ENCODE peak calls at places on chromosomes 3 and 15, in nine cellular contexts. V is foreskin fibroblast, B is AG09309, E is colonic mucosa, X is glutamatergic neuron, I is testis, K is WTC11, M is mucosa of descending colon, C is AG04450. N is an unnamed sample.

GRCh38 chr15:40249477-40250303 is 10.8 kb downstream of the PAK6 start:
- DNase-seq in M (peak), I (no peak), B (no peak), K (peak), X (no peak), E (no peak), V (peak), C (no peak), N (no peak)

GRCh38 chr3:3110299-3110630 is at the start of gene IL5RA:
- DNase-seq in X (no peak), B (no peak), E (no peak), M (no peak), C (no peak), I (no peak), V (no peak), K (no peak), N (no peak)

GRCh38 chr3:4583441-4583840 is 90.3 kb downstream of the ITPR1 start:
- DNase-seq in I (peak), M (no peak), K (no peak), V (no peak), C (peak), B (no peak), X (no peak), E (no peak), N (no peak)

GRCh38 chr3:12476238-12476897 is 7.9 kb upstream of the TSEN2 start:
- DNase-seq in E (no peak), I (no peak), C (peak), M (no peak), X (no peak), K (no peak), B (no peak), V (peak), N (no peak)

GRCh38 chr3:18758047-18758704 is 333.0 kb upstream of the SATB1 start:
- DNase-seq in V (no peak), C (no peak), B (peak), X (no peak), I (no peak), E (peak), K (no peak), M (no peak), N (peak)

GRCh38 chr3:87082806-87083440 is 92.0 kb upstream of the VGLL3 start:
- DNase-seq in V (peak), B (peak), K (no peak), X (no peak), I (peak), M (no peak), C (peak), E (peak), N (peak)

GRCh38 chr3:133927543-133928066 is 31.9 kb upstream of the RAB6B start:
- DNase-seq in X (peak), V (no peak), M (peak), B (no peak), I (peak), C (no peak), K (peak), E (peak), N (peak)

GRCh38 chr15:63488432-63488910 is 15.9 kb upstream of the USP3 start:
- DNase-seq in K (no peak), C (no peak), E (no peak), I (no peak), M (no peak), X (no peak), V (no peak), B (no peak), N (no peak)

GRCh38 chr3:119428538-119428937 is 34.9 kb downstream of the TMEM39A start:
- DNase-seq in C (no peak), B (no peak), K (peak), M (no peak), X (no peak), I (no peak), V (no peak), E (no peak), N (no peak)

GRCh38 chr15:58839485-58839884 is 68.4 kb downstream of the MINDY2 start:
- DNase-seq in V (no peak), E (no peak), X (no peak), C (no peak), I (no peak), B (no peak), K (no peak), M (no peak), N (peak)

GRCh38 chr15:93020976-93021772 is 67.8 kb downstream of the RGMA start:
- DNase-seq in M (no peak), V (no peak), I (no peak), B (no peak), K (no peak), X (no peak), C (no peak), E (no peak), N (no peak)

DNA sequence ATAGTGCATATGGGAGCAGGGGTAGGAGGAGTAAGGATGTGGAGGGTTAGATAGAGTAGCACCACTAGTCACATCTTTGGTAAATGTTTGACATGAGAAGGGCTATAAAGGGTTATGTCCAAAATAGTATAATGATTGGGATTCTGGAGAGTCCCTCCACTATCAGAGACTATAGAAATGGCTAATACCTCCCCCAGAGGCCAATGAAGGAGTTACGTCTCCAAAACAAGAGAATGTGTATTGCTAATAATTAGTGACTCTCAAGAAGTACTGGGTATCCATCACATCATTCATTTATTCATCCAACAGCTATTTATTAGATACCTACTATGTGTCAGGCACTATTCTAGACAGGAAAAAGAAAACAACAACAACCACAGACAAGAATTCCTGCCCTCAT is 203.7 kb upstream of the UMPS start:
- DNase-seq in B (no peak), K (no peak), E (no peak), I (no peak), X (no peak), M (no peak), V (no peak), C (no peak), N (no peak)
- TF ChIP-seq CTCF in B (no peak), K (no peak), E (no peak), I (no peak), X (peak), M (no peak), V (no peak), C (no peak), N (no peak)

GRCh38 chr3:189947068-189947467 is 173.6 kb downstream of the P3H2 start:
- DNase-seq in I (no peak), B (no peak), C (no peak), V (no peak), E (no peak), K (no peak), X (no peak), M (no peak), N (no peak)

GRCh38 chr3:189949580-189949979 is 171.1 kb downstream of the P3H2 start:
- DNase-seq in C (no peak), M (no peak), X (no peak), K (no peak), E (no peak), I (no peak), V (no peak), B (no peak), N (no peak)

GRCh38 chr3:189945935-189946709 is 174.6 kb downstream of the P3H2 start:
- DNase-seq in E (no peak), V (no peak), M (no peak), C (no peak), I (no peak), K (no peak), B (no peak), X (no peak), N (no peak)

GRCh38 chr3:189948724-189949045 is 172.0 kb downstream of the P3H2 start:
- DNase-seq in M (no peak), C (no peak), V (no peak), I (no peak), E (no peak), B (no peak), X (no peak), K (no peak), N (no peak)

DNA sequence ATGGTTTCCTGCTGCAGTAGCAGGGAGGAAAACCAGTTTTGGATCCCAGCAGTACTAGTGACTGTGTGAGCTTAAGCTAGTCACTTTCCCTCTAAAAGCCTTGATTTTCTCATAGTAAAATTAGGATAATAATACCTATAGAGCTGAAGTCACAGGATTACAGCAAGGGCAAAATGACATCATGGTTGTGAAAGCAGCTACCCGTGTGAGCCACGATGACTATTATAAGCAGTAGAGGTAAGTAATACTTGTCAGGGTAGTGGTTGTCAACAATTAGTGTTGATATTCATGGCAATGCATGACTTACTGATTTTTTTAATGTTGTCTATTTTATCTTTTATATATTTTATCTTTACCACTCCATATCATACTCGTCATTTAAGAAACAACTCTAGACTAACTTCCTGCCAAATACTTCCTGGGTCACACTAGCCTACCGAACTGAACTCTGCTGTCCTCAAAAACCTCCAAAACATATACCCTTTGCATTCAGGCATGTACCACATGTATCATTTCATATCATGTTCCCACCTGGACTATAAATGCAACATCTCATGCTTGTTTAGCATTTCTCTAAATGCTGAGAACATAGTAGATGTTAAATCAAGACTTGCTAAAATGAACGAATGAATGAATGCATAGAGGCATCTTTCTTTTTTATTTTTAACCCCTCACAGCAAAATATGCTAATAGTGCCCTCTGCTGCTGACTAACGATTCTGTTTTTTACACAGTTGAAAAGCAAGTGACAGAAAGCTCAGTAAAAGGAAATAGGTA is 172.6 kb downstream of the P3H2 start:
- DNase-seq in M (no peak), B (no peak), V (peak), I (no peak), K (no peak), C (no peak), E (peak), X (no peak), N (peak)
- TF ChIP-seq CTCF in M (no peak), B (peak), V (peak), I (peak), K (peak), C (peak), E (peak), X (peak), N (peak)

GRCh38 chr3:17310983-17311382 is 426.2 kb downstream of the PLCL2 start:
- DNase-seq in M (no peak), C (no peak), I (no peak), E (no peak), X (no peak), K (no peak), V (no peak), B (no peak), N (no peak)

GRCh38 chr3:17304969-17305368 is 420.2 kb downstream of the PLCL2 start:
- DNase-seq in I (no peak), M (no peak), E (no peak), V (no peak), B (no peak), X (no peak), C (no peak), K (no peak), N (no peak)

GRCh38 chr3:17307482-17307881 is 422.7 kb downstream of the PLCL2 start:
- DNase-seq in B (no peak), E (no peak), X (no peak), M (no peak), V (no peak), I (no peak), C (no peak), K (no peak), N (no peak)

GRCh38 chr3:17302774-17303173 is 418.0 kb downstream of the PLCL2 start:
- DNase-seq in C (no peak), I (no peak), X (no peak), M (no peak), K (no peak), V (peak), B (no peak), E (no peak), N (no peak)

DNA sequence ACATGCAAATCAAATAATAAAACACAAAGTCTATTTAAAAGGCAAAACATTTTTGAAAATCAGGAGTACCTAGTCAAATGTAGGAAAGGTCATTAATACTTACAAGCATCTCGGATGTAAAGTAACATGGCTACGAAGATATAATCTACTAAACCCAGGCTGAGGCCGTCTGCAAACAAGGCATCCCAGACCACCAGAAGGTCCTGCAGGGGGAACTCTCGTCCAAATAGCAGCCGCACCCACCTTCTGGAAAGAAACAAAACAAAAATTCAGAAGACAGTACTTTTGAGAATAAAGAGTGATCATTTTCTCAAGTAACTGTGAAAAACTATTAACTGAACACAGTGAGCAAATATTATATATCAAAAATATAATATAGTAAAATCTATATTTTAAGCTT is 423.1 kb downstream of the PLCL2 start:
- DNase-seq in B (no peak), V (no peak), E (no peak), X (peak), C (no peak), K (peak), I (no peak), M (no peak), N (no peak)
- TF ChIP-seq CTCF in B (no peak), V (no peak), E (no peak), X (no peak), C (no peak), K (no peak), I (no peak), M (no peak), N (no peak)

DNA sequence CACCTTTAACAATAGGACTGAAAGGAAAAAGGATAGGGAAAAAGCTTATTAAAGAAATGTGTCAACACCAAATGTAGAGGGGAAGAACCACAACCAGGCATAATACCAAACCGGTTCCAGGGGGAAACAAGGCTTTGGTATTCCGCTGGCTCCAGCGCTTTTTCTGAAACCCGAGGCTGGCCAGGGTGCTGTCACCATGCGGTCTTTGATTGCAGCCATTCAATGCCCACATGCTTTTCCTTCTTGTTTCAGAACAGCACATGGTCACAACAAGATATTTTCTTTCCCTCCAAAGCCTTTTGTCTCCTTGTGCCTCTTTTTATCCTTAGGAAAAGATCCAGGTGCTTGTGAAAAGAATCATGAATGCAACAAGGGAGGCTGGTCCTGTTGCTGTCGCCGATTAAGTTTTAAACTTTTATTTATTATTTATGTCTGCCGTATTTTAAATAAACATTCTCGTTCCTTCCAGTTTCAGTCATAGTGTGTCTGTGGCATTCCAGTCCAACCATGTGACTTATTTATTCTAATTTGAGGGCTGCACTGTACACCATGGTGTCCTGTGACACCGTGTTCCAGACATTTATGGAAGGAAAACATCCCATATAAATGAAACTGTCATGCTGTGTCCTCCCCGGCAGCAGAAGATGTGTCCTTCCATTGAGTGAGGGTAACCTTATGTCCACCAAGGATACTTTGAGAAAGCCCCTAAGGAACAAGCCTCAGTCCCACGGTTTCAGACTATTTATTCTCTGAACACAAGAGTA is 41.1 kb downstream of the CCK start:
- DNase-seq in I (no peak), V (no peak), C (no peak), K (no peak), B (no peak), X (no peak), E (no peak), M (no peak), N (no peak)
- TF ChIP-seq CTCF in I (no peak), V (no peak), C (no peak), K (no peak), B (no peak), X (no peak), E (no peak), M (no peak), N (no peak)

GRCh38 chr3:121152573-121152972 is 244.6 kb downstream of the STXBP5L start:
- DNase-seq in M (no peak), C (no peak), V (no peak), X (no peak), K (no peak), I (peak), E (no peak), B (no peak), N (no peak)
- TF ChIP-seq CTCF in M (no peak), C (no peak), V (no peak), X (no peak), K (peak), I (no peak), E (no peak), B (no peak), N (peak)

DNA sequence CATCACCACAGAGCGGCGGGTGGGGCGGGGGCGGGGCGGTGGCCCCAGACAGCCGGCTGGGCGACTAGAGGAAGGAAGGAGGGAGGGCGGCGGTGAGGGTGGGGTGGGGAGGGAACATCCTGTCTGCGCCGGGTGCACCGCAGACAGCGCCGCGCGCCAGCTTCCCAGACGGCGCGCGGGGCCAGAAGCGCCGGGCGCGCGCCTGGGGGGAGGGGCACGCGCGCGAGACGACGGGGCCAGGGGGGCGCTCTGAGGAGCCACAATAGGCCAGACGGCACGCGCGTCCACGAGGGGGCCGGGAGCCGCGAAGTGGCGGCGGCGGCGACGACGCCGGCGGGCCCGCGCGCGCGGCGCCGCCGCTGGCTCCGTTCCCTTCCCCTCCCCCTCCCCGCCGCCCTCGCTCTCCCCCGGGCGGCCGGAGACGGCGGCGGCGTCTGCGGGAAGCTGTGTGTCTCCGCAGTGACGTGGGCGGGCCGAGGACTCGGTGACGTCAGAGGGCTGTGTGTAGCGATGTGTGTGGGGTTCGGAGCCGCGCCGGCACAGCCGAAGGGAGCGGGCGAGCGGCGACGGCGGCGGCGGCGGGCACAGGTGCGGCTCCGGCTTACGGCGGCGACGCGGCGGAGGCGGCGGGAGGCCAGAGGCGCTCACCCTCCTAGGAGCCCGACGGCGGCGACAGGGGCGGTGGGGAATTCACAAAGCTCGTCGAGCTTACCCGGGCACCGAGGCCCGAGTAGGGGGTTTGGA is at the start of gene SKIL:
- DNase-seq in K (peak), V (peak), E (peak), I (peak), X (peak), M (peak), C (peak), B (peak), N (peak)
- TF ChIP-seq CTCF in K (no peak), V (no peak), E (no peak), I (peak), X (no peak), M (no peak), C (no peak), B (peak), N (peak)

GRCh38 chr3:39383190-39383912 is at the start of gene SLC25A38:
- DNase-seq in K (peak), B (peak), C (peak), X (peak), E (peak), I (peak), V (peak), M (peak), N (peak)
- TF ChIP-seq CTCF in K (no peak), B (peak), C (peak), X (no peak), E (peak), I (peak), V (peak), M (no peak), N (peak)

DNA sequence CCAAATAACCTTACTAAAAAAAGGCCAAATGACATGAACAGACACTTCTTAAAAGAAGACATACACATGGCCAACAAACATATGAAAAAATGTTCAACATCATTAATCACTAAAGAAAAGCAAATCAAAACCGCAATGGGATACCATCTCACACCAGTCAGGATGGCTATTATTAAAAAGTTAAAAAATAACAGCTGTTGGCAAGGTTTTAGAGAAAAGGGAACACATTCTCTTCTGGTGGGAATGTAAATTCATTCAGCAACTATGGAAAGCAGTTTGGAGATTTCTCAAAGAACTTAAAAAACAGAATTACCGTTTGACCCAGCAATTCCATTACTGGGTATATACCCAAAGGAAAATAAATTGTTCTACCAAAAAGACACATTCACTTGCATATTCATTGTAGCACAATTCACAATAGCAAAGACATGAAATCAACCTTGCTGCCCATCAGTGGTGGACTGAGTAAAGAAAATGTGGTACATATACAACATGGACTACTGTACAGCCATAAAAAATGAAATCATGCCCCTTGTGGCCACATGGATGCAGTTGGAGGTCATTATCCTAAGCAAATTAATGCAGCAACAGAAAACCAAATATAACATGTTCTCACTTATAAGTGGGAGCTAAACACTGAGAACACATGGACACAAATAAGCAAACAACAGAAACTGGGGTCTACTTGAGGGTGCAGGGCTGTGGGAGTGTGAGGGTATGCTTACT is 190.7 kb upstream of the MCTP2 start:
- DNase-seq in V (no peak), M (no peak), C (no peak), E (no peak), I (no peak), B (no peak), K (no peak), X (no peak), N (no peak)
- TF ChIP-seq CTCF in V (no peak), M (no peak), C (no peak), E (no peak), I (no peak), B (no peak), K (no peak), X (peak), N (no peak)